ENCODE peak calls at places on chromosomes 16 and 17, in nine cellular contexts. One of them, this sample, is unnamed.

GRCh38 chr16:4273858-4274291 is 1.1 kb upstream of the TFAP4 start:
- DNase-seq in head of caudate nucleus: peak
- DNase-seq in NCI-H1105: no peak
- DNase-seq in posterior cingulate gyrus: no peak
- DNase-seq in WTC11: peak
- DNase-seq in mucosa of gallbladder: peak
- DNase-seq in GM12878: no peak
- DNase-seq in GM03348: peak
- DNase-seq in ovary: peak
- DNase-seq in this sample: peak

GRCh38 chr16:67910162-67910561 is 17.1 kb downstream of the PSKH1 start:
- DNase-seq in head of caudate nucleus: peak
- DNase-seq in NCI-H1105: no peak
- DNase-seq in posterior cingulate gyrus: peak
- DNase-seq in WTC11: no peak
- DNase-seq in mucosa of gallbladder: no peak
- DNase-seq in GM12878: no peak
- DNase-seq in GM03348: peak
- DNase-seq in ovary: no peak
- DNase-seq in this sample: peak

GRCh38 chr16:64627781-64628180 is 494.1 kb downstream of the CDH11 start:
- DNase-seq in head of caudate nucleus: no peak
- DNase-seq in NCI-H1105: no peak
- DNase-seq in posterior cingulate gyrus: peak
- DNase-seq in WTC11: no peak
- DNase-seq in mucosa of gallbladder: no peak
- DNase-seq in GM12878: no peak
- DNase-seq in GM03348: no peak
- DNase-seq in ovary: no peak
- DNase-seq in this sample: no peak

GRCh38 chr16:79768594-79768993 is 168.1 kb upstream of the MAF start:
- DNase-seq in head of caudate nucleus: no peak
- DNase-seq in NCI-H1105: no peak
- DNase-seq in posterior cingulate gyrus: peak
- DNase-seq in WTC11: no peak
- DNase-seq in mucosa of gallbladder: no peak
- DNase-seq in GM12878: no peak
- DNase-seq in GM03348: peak
- DNase-seq in ovary: no peak
- DNase-seq in this sample: no peak

GRCh38 chr17:61253937-61254677 is 145.5 kb upstream of the TBX2 start:
- DNase-seq in head of caudate nucleus: no peak
- DNase-seq in NCI-H1105: no peak
- DNase-seq in posterior cingulate gyrus: no peak
- DNase-seq in WTC11: no peak
- DNase-seq in mucosa of gallbladder: no peak
- DNase-seq in GM12878: no peak
- DNase-seq in GM03348: no peak
- DNase-seq in ovary: no peak
- DNase-seq in this sample: no peak

GRCh38 chr17:68385490-68386215 is 71.6 kb downstream of the WIPI1 start:
- DNase-seq in head of caudate nucleus: no peak
- DNase-seq in NCI-H1105: no peak
- DNase-seq in posterior cingulate gyrus: no peak
- DNase-seq in WTC11: no peak
- DNase-seq in mucosa of gallbladder: no peak
- DNase-seq in GM12878: no peak
- DNase-seq in GM03348: no peak
- DNase-seq in ovary: no peak
- DNase-seq in this sample: no peak

GRCh38 chr17:47231866-47232265 is 21.8 kb upstream of the ITGB3 start:
- DNase-seq in head of caudate nucleus: no peak
- DNase-seq in NCI-H1105: no peak
- DNase-seq in posterior cingulate gyrus: no peak
- DNase-seq in WTC11: no peak
- DNase-seq in mucosa of gallbladder: no peak
- DNase-seq in GM12878: no peak
- DNase-seq in GM03348: no peak
- DNase-seq in ovary: no peak
- DNase-seq in this sample: no peak

GRCh38 chr17:81959362-81960129 is 1.4 kb downstream of the NOTUM start:
- DNase-seq in head of caudate nucleus: peak
- DNase-seq in NCI-H1105: peak
- DNase-seq in posterior cingulate gyrus: peak
- DNase-seq in WTC11: peak
- DNase-seq in mucosa of gallbladder: peak
- DNase-seq in GM12878: no peak
- DNase-seq in GM03348: peak
- DNase-seq in ovary: peak
- DNase-seq in this sample: no peak

This sample was measured in amniotic epithelial cell.